ENCODE peak calls at places on chromosomes 3 and 15, in ten cellular contexts. One of them, this sample, is unnamed. For H3K4me1, the result is how much of the 10 kb centered on the place peaks cover.

GRCh38 chr3:65006300-65006739 is 318.5 kb upstream of the ADAMTS9 start:
- DNase-seq in body of pancreas: no peak
- DNase-seq in mucosa of descending colon: no peak
- DNase-seq in neural progenitor cell: no peak
- DNase-seq in left ventricle myocardium inferior: no peak
- DNase-seq in kidney: no peak
- DNase-seq in left lung: no peak
- DNase-seq in adrenal gland: no peak
- DNase-seq in GM12878: no peak
- DNase-seq in testis: no peak
- DNase-seq in this sample: no peak

GRCh38 chr15:101022306-101022705 is 103.1 kb downstream of the LRRK1 start:
- DNase-seq in body of pancreas: no peak
- DNase-seq in mucosa of descending colon: no peak
- DNase-seq in neural progenitor cell: no peak
- DNase-seq in left ventricle myocardium inferior: no peak
- DNase-seq in kidney: peak
- DNase-seq in left lung: peak
- DNase-seq in adrenal gland: no peak
- DNase-seq in GM12878: no peak
- DNase-seq in testis: no peak
- DNase-seq in this sample: no peak

GRCh38 chr3:63478962-63479660 is 173.4 kb upstream of the SNTN start:
- DNase-seq in body of pancreas: no peak
- DNase-seq in mucosa of descending colon: no peak
- DNase-seq in neural progenitor cell: no peak
- DNase-seq in left ventricle myocardium inferior: no peak
- DNase-seq in kidney: no peak
- DNase-seq in left lung: no peak
- DNase-seq in adrenal gland: no peak
- DNase-seq in GM12878: no peak
- DNase-seq in testis: no peak
- DNase-seq in this sample: no peak

GRCh38 chr15:92584105-92584504 is 71.5 kb downstream of the FAM174B start:
- DNase-seq in body of pancreas: no peak
- DNase-seq in mucosa of descending colon: no peak
- DNase-seq in neural progenitor cell: no peak
- DNase-seq in left ventricle myocardium inferior: no peak
- DNase-seq in kidney: no peak
- DNase-seq in left lung: peak
- DNase-seq in adrenal gland: no peak
- DNase-seq in GM12878: no peak
- DNase-seq in testis: no peak
- DNase-seq in this sample: no peak

GRCh38 chr15:80478075-80478474 is 73.9 kb downstream of the ARNT2 start:
- DNase-seq in body of pancreas: no peak
- DNase-seq in mucosa of descending colon: no peak
- DNase-seq in neural progenitor cell: no peak
- DNase-seq in left ventricle myocardium inferior: no peak
- DNase-seq in kidney: no peak
- DNase-seq in left lung: no peak
- DNase-seq in adrenal gland: no peak
- DNase-seq in GM12878: no peak
- DNase-seq in testis: no peak
- DNase-seq in this sample: no peak

GRCh38 chr15:68399096-68400065 is 32.6 kb downstream of the ITGA11 start:
- DNase-seq in body of pancreas: no peak
- DNase-seq in mucosa of descending colon: no peak
- DNase-seq in neural progenitor cell: no peak
- DNase-seq in left ventricle myocardium inferior: no peak
- DNase-seq in kidney: no peak
- DNase-seq in left lung: no peak
- DNase-seq in adrenal gland: no peak
- DNase-seq in GM12878: no peak
- DNase-seq in testis: no peak
- DNase-seq in this sample: no peak

GRCh38 chr3:140420621-140421357 is 257.1 kb upstream of the TRIM42 start:
- DNase-seq in body of pancreas: peak
- DNase-seq in mucosa of descending colon: no peak
- DNase-seq in neural progenitor cell: no peak
- DNase-seq in left ventricle myocardium inferior: no peak
- DNase-seq in kidney: no peak
- DNase-seq in left lung: no peak
- DNase-seq in adrenal gland: no peak
- DNase-seq in GM12878: no peak
- DNase-seq in testis: peak
- DNase-seq in this sample: no peak

GRCh38 chr15:28147827-28148226 is 48.7 kb upstream of the OCA2 start:
- DNase-seq in body of pancreas: no peak
- DNase-seq in mucosa of descending colon: no peak
- DNase-seq in neural progenitor cell: no peak
- DNase-seq in left ventricle myocardium inferior: no peak
- DNase-seq in kidney: no peak
- DNase-seq in left lung: no peak
- DNase-seq in adrenal gland: no peak
- DNase-seq in GM12878: no peak
- DNase-seq in testis: no peak
- DNase-seq in this sample: no peak

GRCh38 chr15:63043391-63044076 is 987 bp downstream of the TPM1 start:
- DNase-seq in body of pancreas: peak
- DNase-seq in mucosa of descending colon: peak
- DNase-seq in neural progenitor cell: peak
- DNase-seq in left ventricle myocardium inferior: peak
- DNase-seq in kidney: peak
- DNase-seq in left lung: no peak
- DNase-seq in adrenal gland: no peak
- DNase-seq in GM12878: no peak
- DNase-seq in testis: no peak
- DNase-seq in this sample: no peak

GRCh38 chr3:46666471-46666845 is 27.0 kb downstream of the ALS2CL start:
- DNase-seq in body of pancreas: peak
- DNase-seq in mucosa of descending colon: no peak
- DNase-seq in neural progenitor cell: no peak
- DNase-seq in left ventricle myocardium inferior: peak
- DNase-seq in kidney: no peak
- DNase-seq in left lung: peak
- DNase-seq in adrenal gland: no peak
- DNase-seq in GM12878: no peak
- DNase-seq in testis: no peak
- DNase-seq in this sample: no peak

GRCh38 chr3:194156095-194156494 is 20.1 kb downstream of the HES1 start:
- DNase-seq in body of pancreas: peak
- DNase-seq in mucosa of descending colon: no peak
- DNase-seq in neural progenitor cell: no peak
- DNase-seq in left ventricle myocardium inferior: no peak
- DNase-seq in kidney: no peak
- DNase-seq in left lung: no peak
- DNase-seq in adrenal gland: no peak
- DNase-seq in GM12878: no peak
- DNase-seq in testis: no peak
- DNase-seq in this sample: no peak
- H3K4me1 ChIP-seq in body of pancreas: under half
- H3K4me1 ChIP-seq in mucosa of descending colon: under half
- H3K4me1 ChIP-seq in neural progenitor cell: under half
- H3K4me1 ChIP-seq in left ventricle myocardium inferior: under half
- H3K4me1 ChIP-seq in kidney: under half
- H3K4me1 ChIP-seq in left lung: under half
- H3K4me1 ChIP-seq in adrenal gland: under half
- H3K4me1 ChIP-seq in GM12878: under half
- H3K4me1 ChIP-seq in testis: under half
- H3K4me1 ChIP-seq in this sample: under half

GRCh38 chr3:11904157-11904556 is 57.5 kb upstream of the TAMM41 start:
- DNase-seq in body of pancreas: no peak
- DNase-seq in mucosa of descending colon: no peak
- DNase-seq in neural progenitor cell: no peak
- DNase-seq in left ventricle myocardium inferior: no peak
- DNase-seq in kidney: no peak
- DNase-seq in left lung: no peak
- DNase-seq in adrenal gland: no peak
- DNase-seq in GM12878: no peak
- DNase-seq in testis: no peak
- DNase-seq in this sample: no peak
- H3K4me1 ChIP-seq in body of pancreas: under half
- H3K4me1 ChIP-seq in mucosa of descending colon: under half
- H3K4me1 ChIP-seq in neural progenitor cell: under half
- H3K4me1 ChIP-seq in left ventricle myocardium inferior: under half
- H3K4me1 ChIP-seq in kidney: under half
- H3K4me1 ChIP-seq in left lung: under half
- H3K4me1 ChIP-seq in adrenal gland: under half
- H3K4me1 ChIP-seq in GM12878: under half
- H3K4me1 ChIP-seq in testis: under half
- H3K4me1 ChIP-seq in this sample: under half

DNA sequence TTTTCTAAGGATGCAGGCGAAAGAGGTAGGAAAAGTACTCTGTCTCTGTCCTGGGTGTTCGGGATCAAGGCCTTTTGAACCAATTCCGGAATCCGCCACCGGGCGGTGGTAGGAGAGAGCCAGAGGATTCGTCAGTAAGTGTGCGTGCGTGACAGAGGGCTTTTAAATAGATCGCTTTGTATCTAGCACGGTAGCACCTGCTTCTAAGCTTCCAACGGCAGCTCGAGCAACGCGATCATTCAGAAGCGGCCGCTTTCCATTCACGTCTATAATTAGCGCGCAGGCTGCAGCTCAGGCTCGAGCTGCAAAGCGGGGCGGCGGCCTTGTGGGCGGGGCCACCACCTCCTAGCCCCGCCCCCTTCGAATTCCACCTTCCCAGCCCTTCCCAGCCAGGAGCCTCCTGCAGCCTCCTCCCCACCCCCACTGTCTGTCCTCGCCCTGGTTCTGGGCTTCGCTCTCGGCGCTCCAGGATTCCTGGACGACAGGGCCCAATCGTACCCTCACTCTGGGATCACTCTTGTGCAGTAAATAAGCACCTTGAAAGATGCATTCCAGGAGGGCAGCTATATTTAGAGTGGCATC is 224.3 kb upstream of the TPRG1 start:
- DNase-seq in body of pancreas: peak
- DNase-seq in mucosa of descending colon: peak
- DNase-seq in neural progenitor cell: peak
- DNase-seq in left ventricle myocardium inferior: peak
- DNase-seq in kidney: peak
- DNase-seq in left lung: peak
- DNase-seq in adrenal gland: peak
- DNase-seq in GM12878: no peak
- DNase-seq in testis: peak
- DNase-seq in this sample: peak
- H3K4me1 ChIP-seq in body of pancreas: half or more
- H3K4me1 ChIP-seq in mucosa of descending colon: under half
- H3K4me1 ChIP-seq in neural progenitor cell: under half
- H3K4me1 ChIP-seq in left ventricle myocardium inferior: half or more
- H3K4me1 ChIP-seq in kidney: under half
- H3K4me1 ChIP-seq in left lung: under half
- H3K4me1 ChIP-seq in adrenal gland: under half
- H3K4me1 ChIP-seq in GM12878: under half
- H3K4me1 ChIP-seq in testis: under half
- H3K4me1 ChIP-seq in this sample: under half

DNA sequence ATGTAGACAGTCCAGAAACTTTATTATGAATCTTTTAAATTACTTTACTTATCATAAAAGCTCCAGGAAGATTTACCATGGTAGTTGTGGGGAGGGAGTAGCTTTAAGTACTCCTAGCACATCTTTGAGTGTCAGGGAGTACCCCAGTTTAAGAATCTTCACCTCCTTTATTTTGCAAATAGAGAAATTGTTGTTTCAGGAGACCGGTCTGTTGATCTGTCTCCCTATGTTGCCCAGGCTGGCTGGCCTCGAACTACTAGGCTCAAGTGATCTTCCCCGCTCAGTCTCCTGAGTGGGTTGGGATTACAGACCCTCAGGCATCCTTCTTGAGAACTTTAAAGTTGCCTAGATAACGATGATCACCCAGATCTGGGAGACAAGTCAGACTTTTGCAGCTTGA is 11.1 kb downstream of the FXR1 start:
- DNase-seq in body of pancreas: no peak
- DNase-seq in mucosa of descending colon: no peak
- DNase-seq in neural progenitor cell: no peak
- DNase-seq in left ventricle myocardium inferior: no peak
- DNase-seq in kidney: no peak
- DNase-seq in left lung: no peak
- DNase-seq in adrenal gland: no peak
- DNase-seq in GM12878: no peak
- DNase-seq in testis: no peak
- DNase-seq in this sample: no peak
- H3K4me1 ChIP-seq in body of pancreas: under half
- H3K4me1 ChIP-seq in mucosa of descending colon: under half
- H3K4me1 ChIP-seq in neural progenitor cell: under half
- H3K4me1 ChIP-seq in left ventricle myocardium inferior: half or more
- H3K4me1 ChIP-seq in kidney: under half
- H3K4me1 ChIP-seq in left lung: under half
- H3K4me1 ChIP-seq in adrenal gland: under half
- H3K4me1 ChIP-seq in GM12878: under half
- H3K4me1 ChIP-seq in testis: under half
- H3K4me1 ChIP-seq in this sample: under half

DNA sequence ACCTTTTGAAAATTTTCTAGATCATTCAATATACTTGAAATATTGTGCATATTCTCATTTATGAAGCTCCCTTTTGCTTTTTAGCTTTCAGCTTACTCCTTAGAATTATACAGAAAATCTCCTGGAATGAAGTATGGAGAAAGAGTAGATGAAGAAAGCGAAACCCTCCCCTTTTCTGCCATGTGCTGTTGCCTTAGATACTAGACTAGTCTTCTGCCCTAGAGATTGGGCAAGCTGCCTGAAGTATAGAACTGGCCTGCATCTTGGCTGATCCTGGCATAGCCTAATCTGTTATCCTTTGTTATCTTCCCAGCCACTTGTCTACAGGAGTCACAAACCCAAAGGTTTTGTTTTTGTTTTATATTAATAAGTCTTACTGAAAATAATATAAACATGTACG is 138.8 kb downstream of the RBPMS2 start:
- DNase-seq in body of pancreas: no peak
- DNase-seq in mucosa of descending colon: no peak
- DNase-seq in neural progenitor cell: no peak
- DNase-seq in left ventricle myocardium inferior: no peak
- DNase-seq in kidney: no peak
- DNase-seq in left lung: no peak
- DNase-seq in adrenal gland: no peak
- DNase-seq in GM12878: no peak
- DNase-seq in testis: no peak
- DNase-seq in this sample: no peak
- H3K4me1 ChIP-seq in body of pancreas: half or more
- H3K4me1 ChIP-seq in mucosa of descending colon: half or more
- H3K4me1 ChIP-seq in neural progenitor cell: under half
- H3K4me1 ChIP-seq in left ventricle myocardium inferior: half or more
- H3K4me1 ChIP-seq in kidney: under half
- H3K4me1 ChIP-seq in left lung: under half
- H3K4me1 ChIP-seq in adrenal gland: under half
- H3K4me1 ChIP-seq in GM12878: half or more
- H3K4me1 ChIP-seq in testis: under half
- H3K4me1 ChIP-seq in this sample: half or more

DNA sequence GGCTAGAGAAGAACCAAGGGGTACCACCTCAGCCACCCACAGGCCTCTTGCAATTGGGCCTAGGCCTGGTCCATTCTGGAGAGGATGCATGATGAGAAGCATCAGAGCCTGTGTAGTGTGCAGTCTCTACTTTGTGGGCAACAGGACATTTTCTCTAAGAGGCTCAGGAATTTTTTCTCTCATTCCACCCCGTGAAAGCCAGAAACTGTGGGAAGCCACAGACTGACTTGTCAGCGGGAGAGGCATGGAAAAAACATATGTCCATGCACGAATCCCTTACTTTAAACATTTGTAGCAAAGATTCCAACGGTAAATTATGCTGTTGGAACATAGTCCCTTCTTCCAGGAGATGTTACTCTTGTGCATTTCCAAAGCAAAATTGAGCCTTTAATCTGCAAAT is 196.5 kb downstream of the KLHL25 start:
- DNase-seq in body of pancreas: no peak
- DNase-seq in mucosa of descending colon: no peak
- DNase-seq in neural progenitor cell: no peak
- DNase-seq in left ventricle myocardium inferior: no peak
- DNase-seq in kidney: no peak
- DNase-seq in left lung: no peak
- DNase-seq in adrenal gland: no peak
- DNase-seq in GM12878: no peak
- DNase-seq in testis: no peak
- DNase-seq in this sample: no peak
- H3K4me1 ChIP-seq in body of pancreas: half or more
- H3K4me1 ChIP-seq in mucosa of descending colon: under half
- H3K4me1 ChIP-seq in neural progenitor cell: under half
- H3K4me1 ChIP-seq in left ventricle myocardium inferior: half or more
- H3K4me1 ChIP-seq in kidney: under half
- H3K4me1 ChIP-seq in left lung: under half
- H3K4me1 ChIP-seq in adrenal gland: under half
- H3K4me1 ChIP-seq in GM12878: under half
- H3K4me1 ChIP-seq in testis: under half
- H3K4me1 ChIP-seq in this sample: under half